ENCODE peak calls at places on chromosome 5, in four cellular contexts. M is GM23248, I is posterior cingulate gyrus, O is upper lobe of right lung. X is an unnamed sample.

GRCh38 chr5:16406023-16406422 is 59.6 kb downstream of the ZNF622 start:
- DNase-seq in M (no peak), I (no peak), O (no peak), X (no peak)

GRCh38 chr5:131209506-131210191 is 38.9 kb downstream of the LYRM7 start:
- DNase-seq in M (no peak), I (no peak), O (no peak), X (no peak)

GRCh38 chr5:111143910-111144309 is 51.8 kb downstream of the WDR36 start:
- DNase-seq in M (peak; percentile 96), I (peak; percentile 37), O (no peak), X (peak; percentile 92)

GRCh38 chr5:33850100-33850594 is 41.6 kb downstream of the ADAMTS12 start:
- DNase-seq in M (peak; percentile 64), I (no peak), O (no peak), X (peak; percentile 28)

GRCh38 chr5:11230890-11231289 is 469.9 kb upstream of the DAP start:
- DNase-seq in M (no peak), I (no peak), O (no peak), X (no peak)

GRCh38 chr5:160054831-160055230 is 45.9 kb downstream of the TTC1 start:
- DNase-seq in M (peak; percentile 67), I (no peak), O (no peak), X (peak; percentile 35)

GRCh38 chr5:179212870-179213269 is 132.4 kb downstream of the ADAMTS2 start:
- DNase-seq in M (no peak), I (no peak), O (no peak), X (peak; percentile 88)

GRCh38 chr5:57598756-57599155 is 116.1 kb upstream of the ACTBL2 start:
- DNase-seq in M (peak; percentile 88), I (no peak), O (no peak), X (peak; percentile 46)

GRCh38 chr5:98773214-98773463 is 324 bp upstream of the RGMB start:
- DNase-seq in M (no peak), I (no peak), O (no peak), X (no peak)

GRCh38 chr5:137114529-137114928 is 384.6 kb downstream of the SPOCK1 start:
- DNase-seq in M (peak; percentile 68), I (no peak), O (no peak), X (peak; percentile 47)

GRCh38 chr5:32711693-32712462 is 757 bp downstream of the NPR3 start:
- DNase-seq in M (peak; percentile 85), I (no peak), O (no peak), X (peak; percentile 70)

GRCh38 chr5:10760033-10760975 is 730 bp downstream of the DAP start:
- DNase-seq in M (peak; percentile 81), I (no peak), O (peak; percentile 79), X (peak; percentile 56)

GRCh38 chr5:112156211-112156610 is 262.9 kb downstream of the EPB41L4A start:
- DNase-seq in M (no peak), I (no peak), O (no peak), X (no peak)

GRCh38 chr5:1322955-1323802 is 21.7 kb downstream of the CLPTM1L start:
- DNase-seq in M (no peak), I (no peak), O (peak; percentile 55), X (no peak)

GRCh38 chr5:93150311-93151012 is 430.6 kb downstream of the NR2F1-AS1 start:
- DNase-seq in M (peak; percentile 30), I (no peak), O (no peak), X (no peak)

GRCh38 chr5:121797677-121798518 is 53.8 kb upstream of the FTMT start:
- DNase-seq in M (no peak), I (no peak), O (no peak), X (no peak)

GRCh38 chr5:67425514-67425913 is 228.9 kb upstream of the CD180 start:
- DNase-seq in M (no peak), I (no peak), O (no peak), X (no peak)

GRCh38 chr5:10434392-10434791 is 7.3 kb upstream of the ROPN1L start:
- DNase-seq in M (no peak), I (no peak), O (no peak), X (no peak)

GRCh38 chr5:141872496-141873356 is 5.5 kb downstream of the PCDH1 start:
- DNase-seq in M (no peak), I (no peak), O (peak; percentile 15), X (no peak)

GRCh38 chr5:137071941-137072340 is 427.2 kb downstream of the SPOCK1 start:
- DNase-seq in M (peak; percentile 77), I (no peak), O (no peak), X (peak; percentile 38)

GRCh38 chr5:146647656-146648199 is 131.7 kb upstream of the GPR151 start:
- DNase-seq in M (peak; percentile 18), I (peak; percentile 53), O (no peak), X (no peak)

GRCh38 chr5:38462972-38463633 is 93.3 kb downstream of the LIFR start:
- DNase-seq in M (peak; percentile 39), I (no peak), O (no peak), X (no peak)

GRCh38 chr5:126003309-126003708 is 419.9 kb upstream of the GRAMD2B start:
- DNase-seq in M (peak; percentile 86), I (no peak), O (no peak), X (peak; percentile 8)

GRCh38 chr5:40260351-40260750 is 419.4 kb upstream of the PTGER4 start:
- DNase-seq in M (no peak), I (no peak), O (no peak), X (no peak)

GRCh38 chr5:160359816-160360215 is 10.6 kb downstream of the C1QTNF2 start:
- DNase-seq in M (peak; percentile 20), I (no peak), O (no peak), X (peak; percentile 25)

GRCh38 chr5:123735384-123735783 is 223.4 kb downstream of the CSNK1G3 start:
- DNase-seq in M (no peak), I (no peak), O (no peak), X (no peak)

GRCh38 chr5:31995714-31996113 is 178.4 kb downstream of the GOLPH3 start:
- DNase-seq in M (no peak), I (no peak), O (no peak), X (no peak)

GRCh38 chr5:67035098-67035740 is 161.4 kb downstream of the CD180 start:
- DNase-seq in M (no peak), I (no peak), O (no peak), X (no peak)

GRCh38 chr5:177300236-177300880 is 3.2 kb downstream of the RAB24 start:
- DNase-seq in M (peak; percentile 70), I (no peak), O (no peak), X (peak; percentile 55)

GRCh38 chr5:41956943-41957342 is 31.9 kb downstream of the FBXO4 start:
- DNase-seq in M (no peak), I (no peak), O (no peak), X (no peak)

GRCh38 chr5:9265391-9266287 is 280.2 kb downstream of the SEMA5A start:
- DNase-seq in M (peak; percentile 92), I (no peak), O (peak; percentile 79), X (peak; percentile 68)

GRCh38 chr5:1537166-1538154 is 13.7 kb upstream of the LPCAT1 start:
- DNase-seq in M (no peak), I (no peak), O (peak; percentile 46), X (no peak)

GRCh38 chr5:178347956-178348355 is 115.4 kb upstream of the PHYKPL start:
- DNase-seq in M (no peak), I (no peak), O (peak; percentile 46), X (no peak)

GRCh38 chr5:90408571-90409317 is 812 bp downstream of the CETN3 start:
- DNase-seq in M (peak; percentile 22), I (no peak), O (no peak), X (no peak)

GRCh38 chr5:1108008-1108864 is 3.6 kb downstream of the SLC12A7 start:
- DNase-seq in M (no peak), I (no peak), O (no peak), X (no peak)

GRCh38 chr5:17238521-17239041 is 21.1 kb downstream of the BASP1 start:
- DNase-seq in M (peak; percentile 81), I (no peak), O (no peak), X (peak; percentile 60)

X was measured in GM03348.